ENCODE peak calls at places on chromosome 17, in eight cellular contexts. M is left ventricle myocardium inferior, Z is colonic mucosa, V is WTC11, Q is transverse colon, W is GM13976, K is cardiac muscle cell, R is tibial artery. O is an unnamed sample.

GRCh38 chr17:10771142-10771541 is 32.8 kb downstream of the TMEM238L start:
- DNase-seq in R (no peak), V (no peak), Z (no peak), Q (no peak), W (no peak), K (no peak), M (no peak), O (no peak)

GRCh38 chr17:74163271-74163821 is 40.1 kb upstream of the RPL38 start:
- DNase-seq in R (no peak), M (no peak), Q (no peak), K (no peak), W (peak), Z (no peak), V (no peak), O (no peak)

GRCh38 chr17:77025781-77026180 is 115.0 kb upstream of the SEC14L1 start:
- DNase-seq in K (no peak), Q (no peak), M (no peak), Z (no peak), R (no peak), W (no peak), V (no peak), O (no peak)

GRCh38 chr17:63999680-64000531 is 1.8 kb downstream of the PRR29 start:
- DNase-seq in K (no peak), Q (no peak), M (no peak), R (no peak), Z (no peak), W (no peak), V (no peak), O (no peak)

GRCh38 chr17:53119773-53120172 is 703.0 kb upstream of the KIF2B start:
- DNase-seq in K (no peak), Z (no peak), M (no peak), R (no peak), V (no peak), Q (no peak), W (no peak), O (no peak)

GRCh38 chr17:28646039-28646754 is 1.2 kb upstream of the BLTP2 start:
- DNase-seq in V (no peak), Q (peak), W (no peak), K (no peak), R (no peak), Z (peak), M (no peak), O (no peak)

GRCh38 chr17:10875984-10876555 is 38.2 kb upstream of the PIRT start:
- DNase-seq in Q (peak), R (no peak), Z (peak), M (no peak), V (peak), W (peak), K (peak), O (peak)

GRCh38 chr17:60535382-60536279 is 9.6 kb upstream of the APPBP2 start:
- DNase-seq in K (no peak), R (no peak), W (no peak), V (no peak), Z (no peak), M (no peak), Q (no peak), O (no peak)

GRCh38 chr17:51402881-51403280 is 142.5 kb downstream of the UTP18 start:
- DNase-seq in Q (no peak), V (no peak), K (no peak), M (no peak), R (no peak), Z (no peak), W (no peak), O (no peak)

GRCh38 chr17:76972046-76972641 is 103.9 kb downstream of the MGAT5B start:
- DNase-seq in K (no peak), Z (no peak), W (no peak), V (no peak), Q (no peak), M (no peak), R (no peak), O (no peak)

GRCh38 chr17:45907720-45908395 is 13.5 kb downstream of the MAPT start:
- DNase-seq in V (no peak), R (no peak), Q (no peak), M (no peak), K (no peak), Z (no peak), W (no peak), O (no peak)

GRCh38 chr17:75848523-75849303 is 4.5 kb upstream of the UNC13D start:
- DNase-seq in Z (peak), R (peak), M (peak), W (peak), K (peak), V (peak), Q (peak), O (peak)

GRCh38 chr17:69539781-69540319 is 125.4 kb downstream of the MAP2K6 start:
- DNase-seq in W (no peak), K (no peak), Q (no peak), M (no peak), V (no peak), Z (peak), R (no peak), O (no peak)

GRCh38 chr17:69757794-69758430 is 317.1 kb upstream of the KCNJ16 start:
- DNase-seq in V (no peak), K (no peak), W (no peak), Z (no peak), M (no peak), R (no peak), Q (no peak), O (no peak)

GRCh38 chr17:44307387-44308186 is 814 bp upstream of the RUNDC3A start:
- DNase-seq in Q (peak), M (no peak), V (peak), W (peak), Z (no peak), R (no peak), K (peak), O (no peak)

GRCh38 chr17:28471531-28472342 is 1.7 kb upstream of the SLC13A2 start:
- DNase-seq in R (no peak), K (no peak), Z (no peak), V (no peak), Q (no peak), W (no peak), M (no peak), O (no peak)

GRCh38 chr17:31428111-31428510 is 36.6 kb downstream of the RAB11FIP4 start:
- DNase-seq in V (peak), K (no peak), W (no peak), Q (no peak), Z (no peak), R (no peak), M (no peak), O (no peak)

GRCh38 chr17:38591759-38592241 is 14.0 kb downstream of the SRCIN1 start:
- DNase-seq in R (no peak), K (no peak), M (no peak), W (no peak), Z (no peak), Q (no peak), V (no peak), O (no peak)

GRCh38 chr17:75822119-75822799 is 21.9 kb downstream of the UNC13D start:
- DNase-seq in V (no peak), M (no peak), K (no peak), Z (peak), W (no peak), R (no peak), Q (peak), O (peak)

GRCh38 chr17:82333279-82334171 is at the start of gene SECTM1:
- DNase-seq in K (no peak), Q (peak), M (peak), Z (peak), R (peak), W (no peak), V (peak), O (no peak)

GRCh38 chr17:57604771-57605733 is 140.0 kb downstream of the CCDC182 start:
- DNase-seq in V (no peak), K (peak), Z (peak), M (peak), Q (peak), R (no peak), W (peak), O (peak)

GRCh38 chr17:72122002-72122310 is 1.1 kb downstream of the SOX9 start:
- DNase-seq in Q (no peak), Z (no peak), V (no peak), R (no peak), W (peak), K (no peak), M (no peak), O (peak)

GRCh38 chr17:151886-152859 is 14.8 kb downstream of the SCGB1C2 start:
- DNase-seq in Z (no peak), W (no peak), V (no peak), Q (no peak), M (peak), R (no peak), K (no peak), O (no peak)

GRCh38 chr17:68700391-68700790 is 99.2 kb upstream of the FAM20A start:
- DNase-seq in R (no peak), M (no peak), Q (no peak), K (no peak), Z (no peak), W (no peak), V (no peak), O (no peak)

GRCh38 chr17:17132746-17133145 is 73.4 kb downstream of the PLD6 start:
- DNase-seq in Z (no peak), M (no peak), W (no peak), V (no peak), K (no peak), R (no peak), Q (no peak), O (no peak)

GRCh38 chr17:48752399-48753288 is 24.1 kb upstream of the HOXB13 start:
- DNase-seq in Q (no peak), W (no peak), Z (no peak), V (no peak), K (no peak), R (no peak), M (no peak), O (no peak)

GRCh38 chr17:35715416-35715815 is 16.0 kb upstream of the RASL10B start:
- DNase-seq in W (no peak), K (peak), R (no peak), Z (no peak), Q (no peak), M (no peak), V (no peak), O (no peak)

GRCh38 chr17:74008196-74008595 is 195.3 kb upstream of the RPL38 start:
- DNase-seq in W (no peak), K (no peak), M (no peak), Z (no peak), V (peak), R (no peak), Q (peak), O (peak)

DNA sequence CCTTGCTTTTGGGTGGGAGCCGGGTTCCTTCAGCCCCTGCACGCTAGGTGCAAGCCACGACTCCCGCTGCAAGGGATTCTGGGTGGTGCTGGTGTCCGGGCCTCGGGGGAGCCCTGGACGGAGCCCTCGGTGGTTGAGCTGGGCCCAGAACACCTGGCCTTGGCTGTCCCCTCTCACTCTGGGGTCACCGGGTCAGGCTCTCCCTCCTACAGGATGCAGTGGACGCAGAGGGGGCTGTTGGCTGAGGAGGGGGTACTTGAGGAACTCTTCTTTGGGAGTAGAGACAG is 27.9 kb upstream of the SLC38A10 start:
- DNase-seq in Z (no peak), Q (no peak), R (no peak), M (no peak), V (no peak), K (no peak), W (no peak), O (no peak)
- TF ChIP-seq CTCF in Z (no peak), Q (no peak), R (no peak), M (no peak), V (no peak), K (no peak), W (no peak), O (no peak)

GRCh38 chr17:8729421-8729820 is 15.2 kb downstream of the CCDC42 start:
- DNase-seq in V (no peak), M (no peak), R (no peak), Z (no peak), W (no peak), K (no peak), Q (no peak), O (no peak)

GRCh38 chr17:8735336-8735939 is 9.2 kb downstream of the CCDC42 start:
- DNase-seq in K (no peak), Z (no peak), M (no peak), R (no peak), V (no peak), Q (no peak), W (no peak), O (no peak)

GRCh38 chr17:8729860-8730259 is 14.8 kb downstream of the CCDC42 start:
- DNase-seq in M (no peak), W (no peak), Z (no peak), R (no peak), K (no peak), Q (no peak), V (no peak), O (no peak)

GRCh38 chr17:8734876-8735275 is 9.8 kb downstream of the CCDC42 start:
- DNase-seq in Q (no peak), Z (no peak), M (no peak), K (no peak), W (no peak), R (no peak), V (no peak), O (no peak)

GRCh38 chr17:8732406-8733065 is 12.1 kb downstream of the CCDC42 start:
- DNase-seq in K (no peak), M (no peak), Z (no peak), W (no peak), Q (no peak), V (no peak), R (no peak), O (no peak)
- TF ChIP-seq CTCF in K (no peak), M (no peak), Z (no peak), W (no peak), Q (no peak), V (no peak), R (no peak), O (no peak)

DNA sequence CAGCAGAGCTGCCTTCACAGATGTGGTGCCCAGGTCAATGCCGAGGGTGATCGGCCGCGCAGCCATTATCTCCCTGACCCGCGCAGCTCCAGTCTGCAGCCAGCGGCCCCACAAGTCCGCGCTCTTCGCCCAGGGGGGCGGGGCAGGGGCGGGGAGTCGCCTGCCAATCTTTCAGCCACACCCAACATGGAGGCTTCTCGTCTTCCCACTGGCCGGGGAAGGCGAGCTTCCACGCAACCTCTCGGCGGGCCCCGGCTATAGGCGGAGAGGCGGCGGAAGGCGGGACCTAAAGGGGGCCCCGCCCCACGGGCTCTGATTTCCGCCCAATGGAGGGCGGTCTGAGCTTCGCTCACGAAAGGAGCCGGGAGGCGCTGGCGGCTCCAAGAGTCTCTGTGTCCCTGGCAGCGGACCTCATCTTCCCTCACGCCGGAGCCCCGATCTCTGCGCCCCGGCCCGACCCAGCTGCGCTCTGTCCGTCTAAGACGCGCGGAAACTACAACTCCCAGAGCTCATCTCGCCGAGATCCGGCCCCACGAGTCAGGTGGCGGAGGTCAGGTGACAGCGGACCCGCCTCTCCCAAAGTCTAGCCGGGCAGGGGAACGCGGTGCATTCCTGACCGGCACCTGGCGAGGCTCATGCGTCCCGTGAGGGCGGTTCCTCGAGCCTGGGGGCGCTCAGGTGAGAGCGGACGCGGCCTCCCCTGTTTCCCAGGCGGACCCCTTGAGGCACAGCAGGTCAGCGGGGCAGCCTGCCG is at the start of the genes CTNS and SHPK:
- DNase-seq in Q (peak), M (peak), K (peak), R (peak), Z (peak), W (peak), V (peak), O (peak)
- TF ChIP-seq CTCF in Q (no peak), M (peak), K (no peak), R (no peak), Z (no peak), W (no peak), V (no peak), O (no peak)

DNA sequence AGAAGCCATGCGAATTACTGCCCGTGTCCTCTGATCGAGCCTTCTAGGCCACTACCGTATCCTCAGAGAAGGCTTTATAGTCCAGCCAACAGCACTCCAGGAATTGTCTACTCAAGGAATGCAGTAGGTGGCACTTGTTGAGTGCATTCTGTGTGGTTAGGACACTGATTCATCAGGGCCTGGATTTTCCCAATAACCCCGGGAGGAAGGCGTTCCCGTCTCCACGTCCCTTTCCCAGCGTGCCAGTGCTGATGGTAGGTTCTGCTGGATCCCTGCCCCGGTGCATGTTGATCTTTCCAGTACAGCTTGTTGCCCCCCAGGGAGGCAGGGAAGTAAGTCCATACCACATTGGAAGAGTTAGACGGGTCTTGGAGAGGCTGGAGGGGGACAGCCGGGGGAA is 122.2 kb downstream of the RPTOR start:
- DNase-seq in W (no peak), M (no peak), V (no peak), Q (no peak), Z (no peak), K (no peak), R (no peak), O (no peak)
- TF ChIP-seq CTCF in W (no peak), M (no peak), V (no peak), Q (no peak), Z (no peak), K (no peak), R (no peak), O (no peak)

GRCh38 chr17:2068101-2068518 is 13.2 kb downstream of the HIC1 start:
- DNase-seq in Z (no peak), R (no peak), M (no peak), K (no peak), W (no peak), Q (no peak), V (no peak), O (no peak)
- TF ChIP-seq CTCF in Z (no peak), R (no peak), M (no peak), K (peak), W (no peak), Q (no peak), V (no peak), O (no peak)

GRCh38 chr17:78174332-78174869 is 6.0 kb downstream of the SYNGR2 start:
- DNase-seq in V (no peak), Z (peak), Q (peak), W (peak), R (peak), K (no peak), M (peak), O (no peak)
- TF ChIP-seq CTCF in V (no peak), Z (peak), Q (peak), W (peak), R (peak), K (no peak), M (peak), O (no peak)

O was measured in GM20000.